ENCODE peak calls at places on chromosomes 12 and 14, in four cellular contexts. R, J, F and O are unnamed samples.

GRCh38 chr14:92728781-92729364 is 19.6 kb downstream of the LGMN start:
- DNase-seq in R (peak), J (no peak), F (no peak), O (no peak)

GRCh38 chr12:9049520-9050133 is 60.3 kb downstream of the KLRG1 start:
- DNase-seq in R (no peak), J (peak), F (peak), O (no peak)

GRCh38 chr12:26610774-26611173 is 222.2 kb downstream of the ITPR2 start:
- DNase-seq in R (no peak), J (no peak), F (no peak), O (no peak)

GRCh38 chr12:66678640-66679268 is at the start of gene GRIP1:
- DNase-seq in R (no peak), J (no peak), F (no peak), O (no peak)

GRCh38 chr12:88471641-88472040 is 108.6 kb downstream of the KITLG start:
- DNase-seq in R (no peak), J (peak), F (no peak), O (no peak)

GRCh38 chr12:109434556-109434955 is 42.5 kb downstream of the KCTD10 start:
- DNase-seq in R (no peak), J (no peak), F (no peak), O (no peak)

GRCh38 chr12:27511031-27511722 is 12.8 kb upstream of the PPFIBP1 start:
- DNase-seq in R (no peak), J (peak), F (no peak), O (no peak)

GRCh38 chr14:95303552-95303951 is 16.2 kb downstream of the CLMN start:
- DNase-seq in R (no peak), J (no peak), F (no peak), O (no peak)

GRCh38 chr14:100408350-100409015 is 85.3 kb downstream of the SLC25A47 start:
- DNase-seq in R (peak), J (no peak), F (peak), O (no peak)

GRCh38 chr12:57230381-57231155 is 1.1 kb downstream of the SHMT2 start:
- DNase-seq in R (no peak), J (peak), F (no peak), O (no peak)

GRCh38 chr14:39431416-39432178 is 636 bp downstream of the FBXO33 start:
- DNase-seq in R (peak), J (peak), F (peak), O (no peak)

GRCh38 chr12:122086088-122086487 is 7.5 kb downstream of the MLXIP start:
- DNase-seq in R (no peak), J (no peak), F (no peak), O (no peak)

GRCh38 chr12:131087302-131087818 is 133.7 kb downstream of the ADGRD1 start:
- DNase-seq in R (no peak), J (no peak), F (no peak), O (no peak)

GRCh38 chr12:90816353-90817089 is 138.5 kb downstream of the CCER1 start:
- DNase-seq in R (no peak), J (peak), F (no peak), O (no peak)

GRCh38 chr14:98785578-98785977 is 486.4 kb downstream of the BCL11B start:
- DNase-seq in R (no peak), J (no peak), F (no peak), O (no peak)

GRCh38 chr12:11863988-11864387 is 206.8 kb upstream of the BCL2L14 start:
- DNase-seq in R (no peak), J (peak), F (no peak), O (no peak)

GRCh38 chr12:84822541-84822940 is 90.1 kb downstream of the SLC6A15 start:
- DNase-seq in R (no peak), J (peak), F (no peak), O (no peak)

GRCh38 chr14:24071144-24071697 is at the start of gene CPNE6:
- DNase-seq in R (no peak), J (no peak), F (no peak), O (no peak)

GRCh38 chr14:60680511-60680910 is 31.2 kb upstream of the SIX1 start:
- DNase-seq in R (no peak), J (no peak), F (no peak), O (no peak)

GRCh38 chr12:27284751-27285150 is 40.7 kb downstream of the STK38L start:
- DNase-seq in R (no peak), J (peak), F (no peak), O (no peak)

GRCh38 chr14:73888460-73888725 is 1.7 kb downstream of the ZNF410 start:
- DNase-seq in R (no peak), J (peak), F (no peak), O (no peak)

GRCh38 chr14:89388853-89389252 is 28.2 kb downstream of the FOXN3 start:
- DNase-seq in R (no peak), J (peak), F (no peak), O (no peak)

GRCh38 chr12:8860165-8860961 is 37.9 kb downstream of the A2ML1 start:
- DNase-seq in R (peak), J (peak), F (no peak), O (no peak)

GRCh38 chr12:96365604-96366230 is 34.5 kb downstream of the CDK17 start:
- DNase-seq in R (no peak), J (no peak), F (no peak), O (no peak)

GRCh38 chr12:6407206-6407954 is 23.4 kb downstream of the LTBR start:
- DNase-seq in R (no peak), J (no peak), F (no peak), O (no peak)

GRCh38 chr14:31902002-31902401 is 175.1 kb upstream of the ARHGAP5 start:
- DNase-seq in R (peak), J (no peak), F (no peak), O (no peak)

GRCh38 chr14:34059925-34060746 is 109.3 kb upstream of the EGLN3 start:
- DNase-seq in R (peak), J (peak), F (peak), O (peak)

GRCh38 chr14:69696633-69697557 is 70.0 kb upstream of the SRSF5 start:
- DNase-seq in R (no peak), J (no peak), F (no peak), O (no peak)

GRCh38 chr12:56172839-56173238 is 14.7 kb downstream of the MYL6 start:
- DNase-seq in R (no peak), J (no peak), F (no peak), O (no peak)

GRCh38 chr14:92670177-92670576 is 78.2 kb downstream of the LGMN start:
- DNase-seq in R (no peak), J (peak), F (no peak), O (no peak)

DNA sequence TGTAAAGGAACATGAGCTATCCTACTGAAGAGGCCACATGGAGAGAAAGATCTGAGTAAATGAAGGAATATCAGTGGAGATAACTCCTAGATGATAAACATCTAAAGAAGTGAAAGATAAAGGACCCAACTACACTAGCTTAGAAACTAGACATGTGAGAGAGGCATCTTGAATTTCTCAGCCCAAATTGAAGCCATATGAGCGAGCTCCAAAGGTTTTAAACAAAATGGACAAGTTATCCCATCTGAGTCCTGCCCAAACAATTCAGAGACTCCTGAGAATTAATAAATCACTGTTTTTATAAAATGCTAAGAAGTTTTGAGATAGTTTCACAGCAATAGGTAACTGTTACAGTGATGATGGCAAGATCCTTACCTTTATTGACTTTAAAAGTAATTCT is 438.9 kb downstream of the NAV3 start:
- DNase-seq in R (no peak), J (peak), F (no peak), O (no peak)
- TF ChIP-seq CTCF in R (no peak), J (no peak), F (no peak), O (no peak)

GRCh38 chr14:22202313-22202712 is 386.7 kb downstream of the DAD1 start:
- DNase-seq in R (no peak), J (no peak), F (no peak), O (no peak)

GRCh38 chr14:22200977-22201605 is 387.9 kb downstream of the DAD1 start:
- DNase-seq in R (no peak), J (peak), F (peak), O (no peak)
- TF ChIP-seq CTCF in R (no peak), J (peak), F (peak), O (peak)

GRCh38 chr14:35687335-35687939 is 121.7 kb downstream of the RALGAPA1 start:
- DNase-seq in R (peak), J (peak), F (peak), O (no peak)
- TF ChIP-seq CTCF in R (peak), J (peak), F (peak), O (peak)

DNA sequence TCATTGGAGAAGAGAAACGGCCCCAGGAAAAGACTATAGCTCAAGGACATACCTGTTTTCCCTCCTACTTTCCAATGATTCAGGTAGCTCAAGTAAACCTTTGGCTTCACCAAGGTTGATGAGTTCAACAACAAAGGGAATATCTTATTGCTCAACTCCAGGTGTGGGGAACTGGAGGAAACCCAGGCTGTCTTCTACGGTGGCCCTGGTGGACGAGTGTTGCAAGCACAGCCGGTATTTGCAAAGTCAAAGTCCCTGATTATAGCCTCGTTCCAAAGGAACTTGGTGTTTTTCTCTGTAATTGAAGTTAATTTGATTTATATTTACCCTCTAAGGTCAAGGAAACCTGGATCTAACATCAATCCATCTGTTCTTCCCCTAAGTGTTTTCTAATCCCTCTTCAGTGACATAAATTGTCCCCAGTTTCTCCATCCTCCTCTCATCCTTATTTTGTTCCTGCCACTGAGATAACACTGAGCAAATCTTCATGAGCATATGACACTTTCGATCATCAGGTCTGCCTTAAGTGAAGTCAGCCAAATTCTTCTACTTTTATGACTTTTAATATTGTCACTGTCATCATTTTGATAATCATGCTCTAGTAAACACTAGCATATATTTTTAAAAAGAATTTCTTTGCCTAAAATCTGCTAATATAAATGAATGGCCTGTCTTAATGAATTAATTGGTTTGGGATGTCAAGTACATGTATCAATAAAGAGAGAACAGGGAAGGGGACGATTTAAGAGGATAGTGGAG is 174.6 kb upstream of the TBX3 start:
- DNase-seq in R (no peak), J (no peak), F (peak), O (no peak)
- TF ChIP-seq CTCF in R (no peak), J (no peak), F (no peak), O (no peak)

DNA sequence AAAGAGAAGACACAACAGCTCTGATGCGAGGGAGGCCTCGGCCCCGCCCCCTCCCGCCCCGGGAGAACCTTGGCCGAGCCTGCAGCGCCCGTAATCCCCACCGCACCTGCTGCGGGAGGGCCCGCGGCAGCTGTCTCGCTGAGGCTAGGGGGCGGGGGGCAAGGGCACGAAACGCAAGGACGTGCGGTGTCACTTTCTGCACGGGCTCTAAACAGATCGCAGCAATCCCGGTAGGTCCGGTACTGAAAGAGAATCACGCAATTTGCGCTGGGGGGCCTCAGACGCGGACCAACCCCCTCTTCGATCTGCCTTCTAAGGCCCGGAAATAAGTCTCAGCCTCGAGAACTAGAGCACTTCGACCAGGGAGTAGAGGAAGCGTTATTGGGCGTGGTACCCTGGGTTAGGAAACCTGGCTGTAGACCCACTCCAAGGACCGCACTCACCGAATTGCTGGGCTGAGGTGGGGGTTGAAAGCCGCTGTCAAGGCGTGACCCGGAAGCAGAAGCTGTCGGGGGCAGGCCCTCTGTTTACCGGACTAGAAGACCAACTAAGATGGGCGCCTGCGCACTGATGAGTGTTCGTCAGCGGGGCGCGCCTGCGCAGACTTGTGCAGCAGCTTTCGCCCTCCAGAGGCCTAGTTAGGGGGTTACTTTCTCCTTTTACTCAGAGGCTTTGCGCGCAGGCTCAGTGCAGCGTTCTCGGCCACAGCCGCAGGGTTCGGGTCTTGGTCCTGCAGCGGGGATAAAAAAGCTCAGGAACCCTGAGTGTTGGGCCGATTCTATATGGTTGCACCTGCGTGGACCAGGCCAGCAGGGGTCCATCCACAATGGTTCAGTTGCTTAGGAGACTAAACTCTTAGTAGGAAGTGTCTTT is at the start of gene ASB8:
- DNase-seq in R (peak), J (peak), F (peak), O (peak)
- TF ChIP-seq CTCF in R (peak), J (peak), F (no peak), O (peak)

GRCh38 chr12:68579254-68579653 is 31.4 kb upstream of the RAP1B start:
- DNase-seq in R (no peak), J (no peak), F (no peak), O (no peak)
- TF ChIP-seq CTCF in R (no peak), J (no peak), F (no peak), O (no peak)

GRCh38 chr12:62934799-62935674 is at the start of gene PPM1H:
- DNase-seq in R (peak), J (peak), F (peak), O (no peak)

GRCh38 chr12:62931481-62931880 is 3.5 kb downstream of the PPM1H start:
- DNase-seq in R (no peak), J (no peak), F (no peak), O (no peak)

GRCh38 chr12:62930546-62931425 is 4.2 kb downstream of the PPM1H start:
- DNase-seq in R (no peak), J (no peak), F (no peak), O (no peak)

GRCh38 chr12:62933220-62933870 is 1.6 kb downstream of the PPM1H start:
- DNase-seq in R (peak), J (peak), F (peak), O (no peak)

DNA sequence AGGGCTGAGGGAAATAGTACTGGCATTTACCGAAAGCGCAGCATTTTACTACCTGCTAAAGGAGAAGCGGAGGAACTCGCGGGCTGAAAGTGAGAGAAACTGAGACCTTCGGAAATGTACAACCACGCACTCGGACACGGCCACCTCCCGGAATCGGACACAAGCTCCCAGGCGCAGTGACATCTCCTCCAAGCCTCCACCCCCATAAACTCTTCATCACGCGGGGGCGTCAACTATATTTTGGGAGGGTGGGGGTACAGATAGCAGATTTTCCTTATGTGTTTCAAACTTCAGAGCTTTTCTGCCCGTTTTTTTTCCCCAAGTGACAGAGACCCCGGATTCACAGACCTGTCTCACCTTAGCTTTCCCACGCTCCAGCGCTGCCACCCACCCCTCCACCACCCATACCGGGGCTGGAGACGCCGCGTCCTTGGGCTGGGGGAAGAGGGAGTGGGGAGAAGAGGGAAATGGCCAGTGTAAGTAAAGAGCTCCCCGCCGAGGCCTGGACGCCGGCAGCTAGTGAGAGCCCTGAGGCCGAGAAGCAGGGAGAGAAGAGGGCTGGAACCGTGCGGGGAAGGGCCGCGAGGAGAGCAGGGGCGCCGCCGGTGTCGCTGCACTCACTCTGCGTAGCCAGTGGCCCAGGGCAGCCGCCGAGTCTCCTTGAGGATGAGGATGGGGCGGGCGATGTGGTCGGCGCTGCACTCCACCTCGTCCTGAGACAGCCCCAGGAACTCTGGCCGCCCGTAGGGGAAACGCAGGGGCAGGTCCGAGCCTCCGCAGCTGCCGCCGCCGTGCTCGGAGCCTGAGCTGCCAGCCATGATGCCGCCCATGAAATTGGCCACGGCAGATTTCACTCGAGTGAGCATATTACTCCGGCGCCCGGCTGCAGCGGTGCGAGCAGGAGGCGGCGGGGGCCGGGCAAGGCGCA is 815 bp downstream of the PPM1H start:
- DNase-seq in R (peak), J (peak), F (peak), O (no peak)
- TF ChIP-seq CTCF in R (no peak), J (no peak), F (peak), O (no peak)

DNA sequence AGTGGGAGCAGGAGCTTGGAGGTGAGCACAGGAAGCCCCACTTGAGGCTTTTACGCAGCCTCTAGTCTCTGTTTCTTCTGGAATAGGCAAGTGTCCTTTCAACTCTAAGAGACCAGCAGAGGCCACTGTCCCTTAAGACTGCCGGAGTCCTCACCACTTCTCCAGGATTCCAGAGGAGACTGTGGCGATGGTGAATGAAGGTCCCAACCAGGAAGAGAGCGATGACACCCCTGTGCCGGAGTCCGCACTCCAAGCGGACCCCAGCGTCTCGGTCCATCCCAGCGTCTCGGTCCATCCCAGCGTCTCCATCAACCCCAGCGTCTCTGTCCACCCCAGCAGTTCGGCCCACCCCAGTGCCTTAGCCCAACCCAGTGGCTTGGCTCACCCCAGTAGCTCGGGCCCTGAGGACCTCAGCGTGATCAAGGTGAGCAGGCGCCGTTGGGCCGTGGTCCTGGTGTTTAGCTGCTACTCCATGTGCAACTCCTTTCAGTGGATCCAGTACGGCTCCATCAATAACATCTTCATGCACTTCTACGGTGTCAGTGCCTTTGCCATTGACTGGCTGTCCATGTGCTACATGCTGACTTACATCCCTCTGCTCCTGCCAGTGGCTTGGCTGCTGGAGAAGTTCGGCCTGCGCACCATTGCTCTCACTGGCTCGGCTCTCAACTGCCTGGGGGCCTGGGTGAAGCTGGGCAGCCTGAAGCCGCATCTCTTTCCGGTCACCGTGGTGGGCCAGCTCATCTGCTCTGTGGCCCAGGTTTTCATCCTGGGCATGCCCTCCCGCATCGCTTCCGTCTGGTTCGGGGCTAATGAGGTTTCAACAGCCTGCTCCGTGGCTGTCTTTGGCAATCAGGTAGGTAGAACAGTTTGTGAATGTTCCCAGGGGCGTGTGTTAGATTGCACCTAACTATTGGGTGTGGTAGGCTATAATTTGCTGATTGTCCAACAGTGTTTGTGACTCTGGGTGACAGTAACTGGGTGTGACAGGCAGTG is 664 bp downstream of the FLVCR2 start:
- DNase-seq in R (peak), J (peak), F (peak), O (no peak)
- TF ChIP-seq CTCF in R (peak), J (peak), F (peak), O (no peak)